ENCODE peak calls at places on chromosomes 5 and 9, in nine cellular contexts. R is AG04449; I is neuronal stem cell; K is AG10803; T is T-helper 17 cell; X is endodermal cell; J is Karpas-422; Q is stimulated activated CD4-positive, alpha-beta T cell treated with anti-CD3 and anti-CD28 coated beads, Interleukin-1b, Interleukin-23, amount 100 ng/mL, for 1 hour; N is EL. G is an unnamed sample.

GRCh38 chr5:4941957-4942830 is 197.9 kb upstream of the ADAMTS16 start:
- DNase-seq in R (no peak), I (peak), K (no peak), T (no peak), X (peak), J (peak), Q (no peak), N (no peak), G (peak)

GRCh38 chr9:84140535-84141101 is 160.0 kb downstream of the RMI1 start:
- DNase-seq in R (no peak), I (peak), K (no peak), T (peak), X (peak), J (no peak), Q (no peak), N (peak), G (peak)

GRCh38 chr9:87713278-87713989 is 12.5 kb upstream of the CTSL start:
- DNase-seq in R (peak), I (no peak), K (peak), T (no peak), X (peak), J (no peak), Q (no peak), N (peak), G (peak)

GRCh38 chr9:19637084-19637483 is 151.8 kb downstream of the SLC24A2 start:
- DNase-seq in R (no peak), I (no peak), K (no peak), T (no peak), X (no peak), J (no peak), Q (no peak), N (no peak), G (no peak)

GRCh38 chr9:22645893-22646292 is 199.3 kb downstream of the DMRTA1 start:
- DNase-seq in R (no peak), I (no peak), K (peak), T (no peak), X (no peak), J (no peak), Q (no peak), N (peak), G (no peak)

GRCh38 chr9:111348821-111349271 is 18.8 kb upstream of the OR2K2 start:
- DNase-seq in R (no peak), I (no peak), K (no peak), T (no peak), X (no peak), J (no peak), Q (no peak), N (peak), G (no peak)

GRCh38 chr5:24905123-24905522 is 260.3 kb upstream of the CDH10 start:
- DNase-seq in R (peak), I (no peak), K (peak), T (no peak), X (no peak), J (no peak), Q (no peak), N (no peak), G (peak)

GRCh38 chr9:109250311-109250741 is 70.5 kb downstream of the EPB41L4B start:
- DNase-seq in R (no peak), I (no peak), K (no peak), T (no peak), X (no peak), J (no peak), Q (no peak), N (no peak), G (no peak)

GRCh38 chr9:89386797-89387196 is 68.5 kb downstream of the SECISBP2 start:
- DNase-seq in R (no peak), I (no peak), K (no peak), T (no peak), X (no peak), J (no peak), Q (no peak), N (no peak), G (no peak)

GRCh38 chr9:98096091-98096490 is 22.9 kb downstream of the TRIM14 start:
- DNase-seq in R (no peak), I (no peak), K (no peak), T (no peak), X (peak), J (no peak), Q (no peak), N (no peak), G (no peak)

GRCh38 chr5:34762321-34762871 is 76.6 kb upstream of the TTC23L start:
- DNase-seq in R (peak), I (no peak), K (peak), T (no peak), X (no peak), J (no peak), Q (no peak), N (peak), G (no peak)

GRCh38 chr9:101477736-101478135 is 42.2 kb upstream of the ALDOB start:
- DNase-seq in R (no peak), I (no peak), K (peak), T (no peak), X (no peak), J (no peak), Q (no peak), N (peak), G (no peak)

GRCh38 chr5:78364005-78364404 is 3.6 kb downstream of the SCAMP1 start:
- DNase-seq in R (no peak), I (no peak), K (no peak), T (no peak), X (no peak), J (no peak), Q (no peak), N (no peak), G (no peak)

GRCh38 chr5:32531885-32532520 is 53.4 kb upstream of the SUB1 start:
- DNase-seq in R (no peak), I (no peak), K (peak), T (peak), X (peak), J (peak), Q (no peak), N (peak), G (peak)

GRCh38 chr9:14270358-14271077 is 43.4 kb downstream of the NFIB start:
- DNase-seq in R (no peak), I (no peak), K (peak), T (no peak), X (no peak), J (no peak), Q (no peak), N (no peak), G (no peak)

GRCh38 chr5:14834584-14835540 is 36.7 kb downstream of the ANKH start:
- DNase-seq in R (no peak), I (no peak), K (no peak), T (no peak), X (no peak), J (no peak), Q (no peak), N (no peak), G (no peak)

GRCh38 chr5:175681045-175681974 is 23.4 kb downstream of the HRH2 start:
- DNase-seq in R (no peak), I (no peak), K (no peak), T (no peak), X (no peak), J (no peak), Q (no peak), N (no peak), G (no peak)

GRCh38 chr5:75239681-75240080 is 3.0 kb upstream of the ANKRD31 start:
- DNase-seq in R (no peak), I (no peak), K (no peak), T (no peak), X (no peak), J (no peak), Q (no peak), N (no peak), G (peak)

GRCh38 chr5:40652441-40653220 is 27.1 kb upstream of the PTGER4 start:
- DNase-seq in R (no peak), I (no peak), K (no peak), T (no peak), X (no peak), J (no peak), Q (no peak), N (no peak), G (no peak)

GRCh38 chr5:151157426-151158286 is at the start of gene ANXA6:
- DNase-seq in R (no peak), I (peak), K (peak), T (peak), X (peak), J (peak), Q (peak), N (peak), G (peak)

GRCh38 chr5:2044041-2044440 is 161.3 kb upstream of the IRX4 start:
- DNase-seq in R (no peak), I (no peak), K (no peak), T (no peak), X (no peak), J (no peak), Q (no peak), N (no peak), G (no peak)

GRCh38 chr5:149586708-149587318 is 5.5 kb downstream of the ARHGEF37 start:
- DNase-seq in R (no peak), I (no peak), K (no peak), T (no peak), X (no peak), J (no peak), Q (no peak), N (no peak), G (no peak)

GRCh38 chr5:776862-777711 is 7.4 kb downstream of the ZDHHC11B start:
- DNase-seq in R (no peak), I (no peak), K (no peak), T (no peak), X (peak), J (no peak), Q (no peak), N (no peak), G (no peak)

GRCh38 chr5:177188775-177189174 is 55.2 kb downstream of the NSD1 start:
- DNase-seq in R (no peak), I (no peak), K (no peak), T (no peak), X (no peak), J (no peak), Q (no peak), N (no peak), G (no peak)

GRCh38 chr9:70065572-70065971 is 21.9 kb downstream of the MAMDC2 start:
- DNase-seq in R (no peak), I (no peak), K (no peak), T (no peak), X (no peak), J (no peak), Q (no peak), N (no peak), G (no peak)

GRCh38 chr9:89850633-89851325 is 246.0 kb downstream of the GADD45G start:
- DNase-seq in R (no peak), I (no peak), K (peak), T (no peak), X (peak), J (no peak), Q (no peak), N (no peak), G (no peak)

GRCh38 chr5:53643445-53643844 is 83.0 kb downstream of the NDUFS4 start:
- DNase-seq in R (no peak), I (peak), K (no peak), T (no peak), X (no peak), J (peak), Q (no peak), N (no peak), G (peak)

GRCh38 chr5:93141969-93142368 is 439.1 kb downstream of the NR2F1-AS1 start:
- DNase-seq in R (no peak), I (no peak), K (no peak), T (no peak), X (no peak), J (no peak), Q (no peak), N (no peak), G (no peak)